ENCODE peak calls at places on chromosomes 11 and 22, in five cellular contexts. G, R, J, C and P are unnamed samples.

GRCh38 chr11:91872216-91872615 is 352.4 kb upstream of the FAT3 start:
- DNase-seq in J (no peak), R (no peak), C (no peak), G (no peak), P (no peak)

GRCh38 chr11:119310682-119311052 is 6.3 kb downstream of the MCAM start:
- DNase-seq in C (no peak), R (no peak), G (no peak), J (no peak), P (no peak)

GRCh38 chr11:70364745-70365535 is 33.4 kb upstream of the CTTN start:
- DNase-seq in J (no peak), R (no peak), C (peak), G (peak), P (no peak)

GRCh38 chr11:70397336-70397982 is 870 bp upstream of the CTTN start:
- DNase-seq in G (peak), C (peak), R (no peak), J (no peak), P (no peak)

GRCh38 chr11:74449369-74449931 is 17.9 kb downstream of the KCNE3 start:
- DNase-seq in G (peak), R (no peak), C (peak), J (peak), P (no peak)

GRCh38 chr11:123590296-123590912 is 64.0 kb downstream of the SCN3B start:
- DNase-seq in R (no peak), J (peak), C (no peak), G (no peak), P (no peak)

GRCh38 chr11:101061606-101062005 is 68.0 kb downstream of the PGR start:
- DNase-seq in R (no peak), G (no peak), J (no peak), C (no peak), P (no peak)

GRCh38 chr11:69446108-69446507 is 35.4 kb upstream of the LINC01488 start:
- DNase-seq in C (no peak), R (no peak), G (no peak), J (no peak), P (peak)

GRCh38 chr22:30910358-30910757 is 58.2 kb downstream of the MORC2 start:
- DNase-seq in R (no peak), J (no peak), C (no peak), G (no peak), P (no peak)

GRCh38 chr11:3849297-3849874 is 6.1 kb upstream of the STIM1 start:
- DNase-seq in G (peak), C (peak), J (peak), R (no peak), P (no peak)

GRCh38 chr11:119727523-119728081 is 1.4 kb downstream of the NECTIN1 start:
- DNase-seq in G (peak), J (peak), C (no peak), R (peak), P (no peak)

GRCh38 chr11:62880231-62880802 is 379 bp upstream of the SLC3A2 start:
- DNase-seq in J (peak), R (no peak), C (peak), G (peak), P (peak)

GRCh38 chr11:69841859-69842698 is 22.9 kb upstream of the FGF3 start:
- DNase-seq in J (peak), C (no peak), G (no peak), R (no peak), P (no peak)

GRCh38 chr22:48753752-48754517 is 1073.7 kb downstream of the BRD1 start:
- DNase-seq in C (no peak), R (no peak), G (no peak), J (no peak), P (no peak)

GRCh38 chr11:112412383-112412782 is 151.7 kb upstream of the PLET1 start:
- DNase-seq in C (no peak), G (no peak), J (no peak), R (no peak), P (no peak)

GRCh38 chr11:64787526-64788320 is 9.4 kb upstream of the SF1 start:
- DNase-seq in R (no peak), G (peak), C (peak), J (peak), P (peak)

GRCh38 chr22:50683994-50684371 is 11.4 kb downstream of the SHANK3 start:
- DNase-seq in G (no peak), R (no peak), J (no peak), C (no peak), P (peak)

GRCh38 chr11:73185680-73186293 is 32.3 kb upstream of the P2RY2 start:
- DNase-seq in C (no peak), J (no peak), R (no peak), G (no peak), P (no peak)

GRCh38 chr11:114233755-114234154 is 62.4 kb upstream of the NNMT start:
- DNase-seq in R (no peak), G (no peak), J (no peak), C (no peak), P (no peak)

GRCh38 chr22:19271856-19272535 is 19.5 kb downstream of the CLTCL1 start:
- DNase-seq in R (no peak), J (no peak), C (no peak), G (no peak), P (no peak)

GRCh38 chr11:107581147-107581546 is 9.8 kb upstream of the ELMOD1 start:
- DNase-seq in R (no peak), G (no peak), J (no peak), C (no peak), P (no peak)

GRCh38 chr11:125063429-125064043 is 431 bp downstream of the SLC37A2 start:
- DNase-seq in J (no peak), R (no peak), G (no peak), C (no peak), P (no peak)

GRCh38 chr11:128302425-128303186 is 284.8 kb downstream of the ETS1 start:
- DNase-seq in G (peak), C (no peak), R (no peak), J (no peak), P (no peak)

GRCh38 chr11:71227058-71227659 is 25.2 kb downstream of the SHANK2 start:
- DNase-seq in C (no peak), J (no peak), R (no peak), G (no peak), P (no peak)

GRCh38 chr11:43644626-43645299 is 35.8 kb upstream of the HSD17B12 start:
- DNase-seq in G (no peak), C (no peak), J (no peak), R (no peak), P (no peak)